ENCODE peak calls at places on chromosomes 5 and 9, in four cellular contexts. U, I, W and B are unnamed samples.

GRCh38 chr5:8839361-8840055 is 706.4 kb downstream of the SEMA5A start:
- DNase-seq in W (no peak), U (no peak), I (no peak), B (no peak)

GRCh38 chr9:111147021-111147420 is 108.8 kb upstream of the LPAR1 start:
- DNase-seq in I (no peak), U (no peak), W (no peak), B (no peak)

GRCh38 chr5:127930311-127930710 is 153.3 kb upstream of the SLC12A2 start:
- DNase-seq in I (peak), U (no peak), W (no peak), B (peak)

GRCh38 chr9:69273162-69273561 is 51.9 kb upstream of the ENTREP1 start:
- DNase-seq in W (no peak), U (no peak), I (no peak), B (no peak)

GRCh38 chr9:22170990-22171663 is 162.0 kb upstream of the CDKN2B start:
- DNase-seq in I (no peak), W (no peak), U (no peak), B (no peak)

GRCh38 chr5:9838906-9839305 is 208.8 kb upstream of the TAS2R1 start:
- DNase-seq in W (no peak), I (no peak), U (no peak), B (no peak)

GRCh38 chr9:108056805-108057386 is 567.3 kb upstream of the KLF4 start:
- DNase-seq in W (no peak), I (no peak), U (no peak), B (peak)

GRCh38 chr5:149680810-149681221 is 49.3 kb upstream of the PPARGC1B start:
- DNase-seq in U (no peak), I (no peak), W (no peak), B (no peak)

GRCh38 chr5:16709691-16710420 is 93.1 kb upstream of the RETREG1 start:
- DNase-seq in W (no peak), U (no peak), I (no peak), B (no peak)

GRCh38 chr9:94554439-94555331 is at the start of gene PCAT7:
- DNase-seq in W (peak), U (peak), I (peak), B (peak)

GRCh38 chr5:169121631-169122420 is 179.1 kb downstream of the SLIT3 start:
- DNase-seq in I (no peak), W (no peak), U (no peak), B (no peak)

GRCh38 chr9:127898433-127899199 is 787 bp downstream of the ST6GALNAC6 start:
- DNase-seq in U (no peak), I (peak), W (no peak), B (no peak)

DNA sequence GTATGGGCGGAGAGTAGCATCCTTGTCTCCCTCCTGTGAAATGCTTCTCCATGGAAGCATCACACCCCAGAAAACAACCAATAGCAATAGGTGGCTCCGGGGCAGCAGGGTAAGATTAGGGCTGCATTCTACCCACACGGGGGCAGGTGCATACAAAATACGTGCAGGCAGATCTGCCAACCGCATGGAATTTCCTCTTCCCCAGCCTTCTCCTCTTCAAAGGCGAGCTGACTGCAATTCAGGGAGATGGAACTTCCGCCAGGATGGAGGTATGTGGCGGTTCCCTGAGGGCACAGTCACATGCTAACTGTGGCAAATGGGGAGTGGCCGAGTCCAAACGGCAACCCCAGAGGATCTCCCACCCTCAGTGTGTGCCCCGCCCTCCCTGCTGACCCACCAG is 81.5 kb downstream of the LMNB1 start:
- DNase-seq in I (no peak), W (peak), U (peak), B (no peak)
- TF ChIP-seq USF2 in I (no peak), W (peak), U (peak), B (no peak)

DNA sequence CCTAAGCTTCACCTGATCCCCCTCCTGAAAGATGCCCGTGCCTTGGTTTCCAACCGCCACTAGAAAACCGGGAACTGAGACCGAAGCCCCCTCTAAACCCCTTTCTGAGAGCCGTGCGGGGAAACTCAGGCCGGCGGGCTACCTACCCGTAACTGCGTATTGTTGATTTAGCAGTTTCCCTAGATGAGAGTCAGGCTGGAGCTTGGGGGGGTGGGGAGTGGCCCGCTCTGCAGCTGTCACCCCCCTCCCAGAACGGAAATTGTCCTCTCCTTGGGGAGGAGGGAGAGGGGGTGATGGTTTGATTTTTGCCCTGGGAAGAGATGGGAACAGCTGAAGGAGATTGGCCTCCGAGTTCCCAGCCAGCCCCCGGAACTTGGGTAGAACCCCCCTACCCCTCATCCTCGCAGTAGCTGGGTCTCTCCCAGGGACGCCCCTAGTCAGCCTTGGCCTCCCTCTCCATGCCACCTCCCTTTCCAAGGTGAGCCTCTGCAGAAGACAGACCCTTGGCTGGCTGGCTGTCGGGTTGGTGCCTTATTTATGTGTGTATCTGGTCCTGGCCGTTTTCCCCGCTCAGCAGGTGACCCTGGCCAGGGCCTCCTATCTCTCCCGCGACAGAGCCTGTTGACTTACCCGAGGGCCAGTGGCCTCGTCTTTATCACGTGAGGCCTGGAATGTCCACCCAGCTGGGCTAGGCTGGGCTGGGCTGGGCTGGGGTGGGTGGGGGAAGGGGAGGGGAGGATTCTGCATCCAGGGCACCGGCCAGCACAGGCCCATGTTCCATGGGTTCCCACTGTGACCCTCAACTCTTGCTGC is 2.7 kb downstream of the CXXC5 start:
- DNase-seq in W (peak), U (no peak), I (peak), B (no peak)
- TF ChIP-seq USF2 in W (peak), U (peak), I (peak), B (peak)

GRCh38 chr5:147887026-147887627 is 8.6 kb downstream of the SCGB3A2 start:
- DNase-seq in U (no peak), W (no peak), I (peak), B (peak)
- TF ChIP-seq USF2 in U (no peak), W (no peak), I (no peak), B (no peak)

DNA sequence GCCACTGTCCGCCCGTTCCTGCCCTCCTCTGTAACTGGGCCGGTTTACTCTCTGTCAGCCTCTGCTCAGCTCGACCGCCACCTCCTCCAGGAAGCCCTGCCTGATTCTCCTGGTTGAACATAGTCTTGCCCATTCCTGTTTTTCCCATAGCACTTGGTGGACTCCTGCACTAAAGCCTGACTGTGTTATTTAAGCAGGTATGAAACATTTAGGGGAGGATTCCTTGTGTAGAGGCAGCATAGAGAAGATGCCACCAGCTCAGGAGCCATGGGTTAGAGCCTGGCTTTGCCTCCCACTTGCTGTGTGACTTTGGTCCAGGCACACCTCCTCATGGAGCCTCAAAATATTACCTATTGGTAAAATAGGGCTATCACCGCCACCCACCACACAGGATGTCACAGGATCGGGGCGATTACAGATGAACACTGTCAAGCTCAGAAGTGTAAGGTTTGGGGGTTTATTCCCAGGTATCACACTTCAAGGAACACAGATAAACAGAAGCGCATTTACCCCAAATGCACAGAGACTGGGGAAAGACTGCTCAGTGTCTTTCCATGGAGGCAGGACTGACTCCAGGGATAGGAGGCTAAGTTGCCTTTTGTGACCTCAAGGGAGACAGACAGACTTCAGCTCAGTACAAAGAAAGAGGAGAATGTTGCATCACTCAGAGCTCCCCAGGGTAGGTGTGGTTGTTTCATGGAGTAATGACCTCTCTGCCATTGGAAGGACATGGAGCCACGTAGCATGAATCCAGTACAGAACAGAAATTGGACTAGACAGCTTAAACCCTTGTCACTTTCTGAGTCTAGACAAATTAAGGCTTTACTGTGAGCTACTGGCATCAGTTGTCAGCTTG is 6.7 kb downstream of the TRAF1 start:
- DNase-seq in I (no peak), U (no peak), W (no peak), B (no peak)
- TF ChIP-seq USF2 in I (no peak), U (no peak), W (no peak), B (no peak)

DNA sequence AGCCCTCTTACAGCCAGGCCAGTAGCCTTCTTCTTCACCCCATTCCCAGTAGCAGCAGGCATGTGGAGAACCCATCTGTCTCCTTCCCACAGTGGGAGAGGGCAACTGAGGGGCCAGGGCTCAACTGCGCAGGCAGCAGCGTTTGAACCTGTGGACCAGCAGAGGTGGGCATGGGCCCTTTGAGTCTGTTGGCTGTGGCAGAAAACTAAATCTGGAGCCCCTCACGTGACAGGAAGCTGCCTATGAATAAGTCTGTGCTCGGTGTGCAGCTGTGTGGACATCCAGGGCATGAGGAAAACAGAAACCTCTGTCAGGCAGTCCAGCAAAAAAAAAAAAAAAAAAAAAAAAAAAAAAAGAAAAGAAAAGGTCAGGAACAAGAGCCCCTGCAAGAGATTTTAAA is 189.2 kb upstream of the NR3C1 start:
- DNase-seq in W (no peak), I (no peak), U (no peak), B (peak)
- TF ChIP-seq USF2 in W (no peak), I (no peak), U (no peak), B (peak)

GRCh38 chr5:76763136-76763535 is 47.2 kb downstream of the F2R start:
- DNase-seq in W (no peak), U (no peak), I (no peak), B (no peak)

GRCh38 chr5:76765249-76765648 is 49.3 kb downstream of the F2R start:
- DNase-seq in U (no peak), W (no peak), I (no peak), B (no peak)

GRCh38 chr5:76766746-76767145 is 50.8 kb downstream of the F2R start:
- DNase-seq in W (no peak), I (no peak), U (no peak), B (no peak)

GRCh38 chr5:76762484-76762883 is 46.6 kb downstream of the F2R start:
- DNase-seq in W (no peak), U (no peak), I (no peak), B (no peak)

GRCh38 chr5:76764374-76764773 is 48.4 kb downstream of the F2R start:
- DNase-seq in U (no peak), W (no peak), I (no peak), B (no peak)
- TF ChIP-seq USF2 in U (no peak), W (no peak), I (no peak), B (no peak)

GRCh38 chr5:176944276-176944675 is 45.1 kb upstream of the HK3 start:
- DNase-seq in I (no peak), W (no peak), U (no peak), B (no peak)

GRCh38 chr5:176948458-176948857 is 49.3 kb upstream of the HK3 start:
- DNase-seq in U (no peak), W (no peak), I (no peak), B (no peak)

GRCh38 chr5:176952531-176953193 is 53.5 kb upstream of the HK3 start:
- DNase-seq in W (no peak), I (peak), U (no peak), B (no peak)

GRCh38 chr5:176943816-176944215 is 44.7 kb upstream of the HK3 start:
- DNase-seq in W (no peak), U (no peak), I (no peak), B (no peak)

GRCh38 chr5:176947847-176948246 is 48.7 kb upstream of the HK3 start:
- DNase-seq in I (no peak), U (no peak), W (no peak), B (no peak)
- TF ChIP-seq USF2 in I (no peak), U (no peak), W (no peak), B (no peak)

DNA sequence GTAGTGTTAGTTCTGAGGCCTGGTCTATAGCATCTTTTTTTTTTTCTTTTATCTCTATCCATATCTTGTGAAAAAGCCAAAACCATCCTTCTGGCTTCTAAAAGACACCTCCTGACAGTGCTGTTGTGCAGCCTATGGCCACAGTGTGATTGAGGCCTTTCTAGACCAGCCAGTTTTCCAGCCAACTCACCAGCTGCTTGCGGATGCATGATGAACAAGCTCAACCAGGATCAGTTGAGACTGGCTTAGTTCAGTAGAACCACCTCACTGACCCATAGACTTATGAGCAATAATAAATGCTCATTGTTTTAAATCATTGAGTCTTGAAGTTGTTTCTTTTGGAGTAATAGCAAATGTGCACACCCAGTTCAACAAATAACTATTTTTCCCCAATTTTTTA is 296.9 kb downstream of the FAM170A start:
- DNase-seq in U (no peak), I (no peak), W (no peak), B (no peak)
- TF ChIP-seq USF2 in U (no peak), I (no peak), W (no peak), B (no peak)